ENCODE peak calls at places on chromosomes 2 and 18, in six cellular contexts. M is activated T-cell treated with anti-CD3 and anti-CD28 coated beads for 1 hour; W is glomerular endothelial cell; O is psoas muscle; S is naive thymus-derived CD4-positive, alpha-beta T cell; N is CD8-positive, alpha-beta memory T cell. Y is an unnamed sample.

GRCh38 chr2:27735263-27735904 is 36.1 kb upstream of the MRPL33 start:
- DNase-seq in M (peak), W (no peak), O (peak), S (peak), N (peak), Y (peak)

GRCh38 chr2:16218651-16219050 is 278.3 kb downstream of the MYCN start:
- DNase-seq in M (no peak), W (no peak), O (no peak), S (no peak), N (no peak), Y (no peak)

GRCh38 chr18:56121669-56122068 is 516.7 kb downstream of the TXNL1 start:
- DNase-seq in M (no peak), W (no peak), O (no peak), S (no peak), N (no peak), Y (no peak)

GRCh38 chr2:143730155-143730949 is 601.1 kb downstream of the ARHGAP15 start:
- DNase-seq in M (no peak), W (no peak), O (no peak), S (no peak), N (no peak), Y (no peak)

GRCh38 chr2:178478442-178479274 is at the start of gene FKBP7:
- DNase-seq in M (peak), W (peak), O (peak), S (peak), N (peak), Y (peak)

GRCh38 chr2:118580107-118580506 is 267.3 kb downstream of the EN1 start:
- DNase-seq in M (no peak), W (no peak), O (no peak), S (no peak), N (no peak), Y (no peak)

GRCh38 chr2:167237478-167237877 is 349.2 kb downstream of the XIRP2 start:
- DNase-seq in M (no peak), W (no peak), O (no peak), S (no peak), N (no peak), Y (no peak)

GRCh38 chr18:9364242-9364641 is 29.7 kb downstream of the TWSG1 start:
- DNase-seq in M (no peak), W (no peak), O (no peak), S (no peak), N (no peak), Y (no peak)

GRCh38 chr18:59419386-59419785 is 60.3 kb upstream of the LMAN1 start:
- DNase-seq in M (no peak), W (no peak), O (no peak), S (no peak), N (no peak), Y (peak)

GRCh38 chr2:219509780-219510511 is 4.3 kb upstream of the ASIC4 start:
- DNase-seq in M (peak), W (no peak), O (peak), S (peak), N (peak), Y (peak)

GRCh38 chr18:79853303-79853992 is 55.7 kb downstream of the KCNG2 start:
- DNase-seq in M (no peak), W (no peak), O (no peak), S (no peak), N (no peak), Y (no peak)

GRCh38 chr2:199223791-199224190 is 233.9 kb downstream of the SATB2 start:
- DNase-seq in M (no peak), W (no peak), O (no peak), S (no peak), N (no peak), Y (no peak)

GRCh38 chr2:170582747-170583463 is 132.2 kb upstream of the SP5 start:
- DNase-seq in M (no peak), W (no peak), O (no peak), S (no peak), N (no peak), Y (no peak)

GRCh38 chr2:103435010-103435409 is 673.2 kb downstream of the TMEM182 start:
- DNase-seq in M (no peak), W (no peak), O (no peak), S (no peak), N (no peak), Y (no peak)

GRCh38 chr18:73043231-73044000 is 175.6 kb upstream of the NETO1 start:
- DNase-seq in M (no peak), W (no peak), O (no peak), S (no peak), N (no peak), Y (peak)

GRCh38 chr18:35495821-35496368 is 1.9 kb downstream of the INO80C start:
- DNase-seq in M (no peak), W (no peak), O (no peak), S (no peak), N (no peak), Y (no peak)

GRCh38 chr18:24735504-24736243 is 275.2 kb downstream of the HRH4 start:
- DNase-seq in M (no peak), W (no peak), O (no peak), S (no peak), N (no peak), Y (no peak)

GRCh38 chr2:240056678-240057077 is 3.4 kb upstream of the OR6B3 start:
- DNase-seq in M (no peak), W (no peak), O (no peak), S (no peak), N (no peak), Y (no peak)

GRCh38 chr2:238895901-238896600 is 48.2 kb downstream of the TWIST2 start:
- DNase-seq in M (no peak), W (no peak), O (peak), S (no peak), N (no peak), Y (no peak)

GRCh38 chr2:153005051-153005450 is 286.6 kb downstream of the ARL6IP6 start:
- DNase-seq in M (no peak), W (no peak), O (no peak), S (no peak), N (no peak), Y (no peak)

Y was measured in NCI-H1930.